ENCODE peak calls at places on chromosomes 5 and 9, in seven cellular contexts. One of them, this sample, is unnamed.

GRCh38 chr5:75603421-75603820 is 7.8 kb upstream of the ANKDD1B start:
- DNase-seq in spleen: no peak
- DNase-seq in A549: no peak
- DNase-seq in naive thymus-derived CD4-positive, alpha-beta T cell: no peak
- DNase-seq in lower lobe of right lung: no peak
- DNase-seq in ovary: no peak
- DNase-seq in PC-3: no peak
- DNase-seq in this sample: no peak

GRCh38 chr9:95089916-95090791 is 227.4 kb downstream of the FANCC start:
- DNase-seq in spleen: peak
- DNase-seq in A549: peak
- DNase-seq in naive thymus-derived CD4-positive, alpha-beta T cell: no peak
- DNase-seq in lower lobe of right lung: no peak
- DNase-seq in ovary: peak
- DNase-seq in PC-3: no peak
- DNase-seq in this sample: no peak

GRCh38 chr5:71830626-71831539 is 111.8 kb downstream of the CARTPT start:
- DNase-seq in spleen: no peak
- DNase-seq in A549: peak
- DNase-seq in naive thymus-derived CD4-positive, alpha-beta T cell: no peak
- DNase-seq in lower lobe of right lung: peak
- DNase-seq in ovary: peak
- DNase-seq in PC-3: peak
- DNase-seq in this sample: no peak

GRCh38 chr5:135313405-135313804 is 85.6 kb downstream of the MACROH2A1 start:
- DNase-seq in spleen: no peak
- DNase-seq in A549: no peak
- DNase-seq in naive thymus-derived CD4-positive, alpha-beta T cell: no peak
- DNase-seq in lower lobe of right lung: no peak
- DNase-seq in ovary: no peak
- DNase-seq in PC-3: no peak
- DNase-seq in this sample: peak

GRCh38 chr5:135694016-135694415 is 115.2 kb upstream of the CXCL14 start:
- DNase-seq in spleen: no peak
- DNase-seq in A549: no peak
- DNase-seq in naive thymus-derived CD4-positive, alpha-beta T cell: no peak
- DNase-seq in lower lobe of right lung: no peak
- DNase-seq in ovary: no peak
- DNase-seq in PC-3: no peak
- DNase-seq in this sample: no peak

GRCh38 chr5:93636850-93637249 is 53.8 kb downstream of the NR2F1 start:
- DNase-seq in spleen: no peak
- DNase-seq in A549: no peak
- DNase-seq in naive thymus-derived CD4-positive, alpha-beta T cell: no peak
- DNase-seq in lower lobe of right lung: no peak
- DNase-seq in ovary: no peak
- DNase-seq in PC-3: no peak
- DNase-seq in this sample: no peak

GRCh38 chr5:174412374-174412773 is 312.0 kb upstream of the MSX2 start:
- DNase-seq in spleen: no peak
- DNase-seq in A549: no peak
- DNase-seq in naive thymus-derived CD4-positive, alpha-beta T cell: no peak
- DNase-seq in lower lobe of right lung: no peak
- DNase-seq in ovary: no peak
- DNase-seq in PC-3: no peak
- DNase-seq in this sample: no peak

GRCh38 chr9:99244300-99245260 is 22.5 kb downstream of the SEC61B start:
- DNase-seq in spleen: no peak
- DNase-seq in A549: no peak
- DNase-seq in naive thymus-derived CD4-positive, alpha-beta T cell: no peak
- DNase-seq in lower lobe of right lung: no peak
- DNase-seq in ovary: no peak
- DNase-seq in PC-3: no peak
- DNase-seq in this sample: no peak

GRCh38 chr5:65774346-65774745 is 52.3 kb downstream of the NLN start:
- DNase-seq in spleen: no peak
- DNase-seq in A549: no peak
- DNase-seq in naive thymus-derived CD4-positive, alpha-beta T cell: no peak
- DNase-seq in lower lobe of right lung: no peak
- DNase-seq in ovary: no peak
- DNase-seq in PC-3: peak
- DNase-seq in this sample: no peak

GRCh38 chr5:138890686-138891085 is 15.6 kb upstream of the LRRTM2 start:
- DNase-seq in spleen: no peak
- DNase-seq in A549: no peak
- DNase-seq in naive thymus-derived CD4-positive, alpha-beta T cell: no peak
- DNase-seq in lower lobe of right lung: no peak
- DNase-seq in ovary: no peak
- DNase-seq in PC-3: no peak
- DNase-seq in this sample: no peak

GRCh38 chr5:156541582-156541981 is 214.6 kb downstream of the SGCD start:
- DNase-seq in spleen: no peak
- DNase-seq in A549: no peak
- DNase-seq in naive thymus-derived CD4-positive, alpha-beta T cell: no peak
- DNase-seq in lower lobe of right lung: no peak
- DNase-seq in ovary: no peak
- DNase-seq in PC-3: no peak
- DNase-seq in this sample: no peak

GRCh38 chr9:19748278-19749126 is 40.3 kb downstream of the SLC24A2 start:
- DNase-seq in spleen: no peak
- DNase-seq in A549: peak
- DNase-seq in naive thymus-derived CD4-positive, alpha-beta T cell: no peak
- DNase-seq in lower lobe of right lung: no peak
- DNase-seq in ovary: no peak
- DNase-seq in PC-3: no peak
- DNase-seq in this sample: peak

GRCh38 chr5:143542798-143543144 is 139.3 kb upstream of the NR3C1 start:
- DNase-seq in spleen: no peak
- DNase-seq in A549: no peak
- DNase-seq in naive thymus-derived CD4-positive, alpha-beta T cell: no peak
- DNase-seq in lower lobe of right lung: no peak
- DNase-seq in ovary: no peak
- DNase-seq in PC-3: no peak
- DNase-seq in this sample: no peak

GRCh38 chr9:131361202-131361833 is 32.6 kb upstream of the PRRC2B start:
- DNase-seq in spleen: peak
- DNase-seq in A549: peak
- DNase-seq in naive thymus-derived CD4-positive, alpha-beta T cell: peak
- DNase-seq in lower lobe of right lung: peak
- DNase-seq in ovary: peak
- DNase-seq in PC-3: no peak
- DNase-seq in this sample: peak

GRCh38 chr9:134666801-134667200 is 25.2 kb downstream of the COL5A1 start:
- DNase-seq in spleen: no peak
- DNase-seq in A549: no peak
- DNase-seq in naive thymus-derived CD4-positive, alpha-beta T cell: no peak
- DNase-seq in lower lobe of right lung: no peak
- DNase-seq in ovary: no peak
- DNase-seq in PC-3: peak
- DNase-seq in this sample: no peak

GRCh38 chr5:147688965-147689364 is 93.6 kb downstream of the JAKMIP2 start:
- DNase-seq in spleen: no peak
- DNase-seq in A549: no peak
- DNase-seq in naive thymus-derived CD4-positive, alpha-beta T cell: no peak
- DNase-seq in lower lobe of right lung: no peak
- DNase-seq in ovary: peak
- DNase-seq in PC-3: no peak
- DNase-seq in this sample: no peak

GRCh38 chr5:14153071-14153864 is 10.1 kb downstream of the TRIO start:
- DNase-seq in spleen: no peak
- DNase-seq in A549: peak
- DNase-seq in naive thymus-derived CD4-positive, alpha-beta T cell: no peak
- DNase-seq in lower lobe of right lung: no peak
- DNase-seq in ovary: no peak
- DNase-seq in PC-3: no peak
- DNase-seq in this sample: no peak

GRCh38 chr5:68015933-68016332 is 199.6 kb upstream of the PIK3R1 start:
- DNase-seq in spleen: no peak
- DNase-seq in A549: no peak
- DNase-seq in naive thymus-derived CD4-positive, alpha-beta T cell: no peak
- DNase-seq in lower lobe of right lung: no peak
- DNase-seq in ovary: no peak
- DNase-seq in PC-3: no peak
- DNase-seq in this sample: no peak

GRCh38 chr5:18797241-18797640 is 1163.0 kb downstream of the TAF11L14 start:
- DNase-seq in spleen: no peak
- DNase-seq in A549: no peak
- DNase-seq in naive thymus-derived CD4-positive, alpha-beta T cell: no peak
- DNase-seq in lower lobe of right lung: no peak
- DNase-seq in ovary: no peak
- DNase-seq in PC-3: no peak
- DNase-seq in this sample: no peak

GRCh38 chr5:142046191-142046590 is 33.4 kb upstream of the GNPDA1 start:
- DNase-seq in spleen: no peak
- DNase-seq in A549: no peak
- DNase-seq in naive thymus-derived CD4-positive, alpha-beta T cell: no peak
- DNase-seq in lower lobe of right lung: no peak
- DNase-seq in ovary: no peak
- DNase-seq in PC-3: no peak
- DNase-seq in this sample: no peak

GRCh38 chr9:76561887-76562286 is 102.9 kb downstream of the GCNT1 start:
- DNase-seq in spleen: no peak
- DNase-seq in A549: no peak
- DNase-seq in naive thymus-derived CD4-positive, alpha-beta T cell: no peak
- DNase-seq in lower lobe of right lung: no peak
- DNase-seq in ovary: no peak
- DNase-seq in PC-3: no peak
- DNase-seq in this sample: no peak

GRCh38 chr9:10130061-10130675 is 482.6 kb downstream of the PTPRD start:
- DNase-seq in spleen: no peak
- DNase-seq in A549: no peak
- DNase-seq in naive thymus-derived CD4-positive, alpha-beta T cell: no peak
- DNase-seq in lower lobe of right lung: no peak
- DNase-seq in ovary: no peak
- DNase-seq in PC-3: no peak
- DNase-seq in this sample: no peak

GRCh38 chr9:8868632-8869031 is 1069.1 kb upstream of the DMAC1 start:
- DNase-seq in spleen: no peak
- DNase-seq in A549: no peak
- DNase-seq in naive thymus-derived CD4-positive, alpha-beta T cell: no peak
- DNase-seq in lower lobe of right lung: no peak
- DNase-seq in ovary: no peak
- DNase-seq in PC-3: no peak
- DNase-seq in this sample: no peak

GRCh38 chr9:69420611-69421270 is 95.7 kb downstream of the ENTREP1 start:
- DNase-seq in spleen: no peak
- DNase-seq in A549: no peak
- DNase-seq in naive thymus-derived CD4-positive, alpha-beta T cell: no peak
- DNase-seq in lower lobe of right lung: no peak
- DNase-seq in ovary: no peak
- DNase-seq in PC-3: peak
- DNase-seq in this sample: no peak

GRCh38 chr5:101590384-101590783 is 687.3 kb upstream of the ST8SIA4 start:
- DNase-seq in spleen: no peak
- DNase-seq in A549: no peak
- DNase-seq in naive thymus-derived CD4-positive, alpha-beta T cell: no peak
- DNase-seq in lower lobe of right lung: no peak
- DNase-seq in ovary: no peak
- DNase-seq in PC-3: peak
- DNase-seq in this sample: peak

GRCh38 chr5:68139601-68140441 is 75.7 kb upstream of the PIK3R1 start:
- DNase-seq in spleen: no peak
- DNase-seq in A549: no peak
- DNase-seq in naive thymus-derived CD4-positive, alpha-beta T cell: no peak
- DNase-seq in lower lobe of right lung: no peak
- DNase-seq in ovary: no peak
- DNase-seq in PC-3: no peak
- DNase-seq in this sample: no peak

GRCh38 chr5:158634713-158635112 is 465.0 kb downstream of the EBF1 start:
- DNase-seq in spleen: no peak
- DNase-seq in A549: no peak
- DNase-seq in naive thymus-derived CD4-positive, alpha-beta T cell: no peak
- DNase-seq in lower lobe of right lung: no peak
- DNase-seq in ovary: no peak
- DNase-seq in PC-3: no peak
- DNase-seq in this sample: no peak
- H3K27ac ChIP-seq in spleen: no peak
- H3K27ac ChIP-seq in A549: no peak
- H3K27ac ChIP-seq in naive thymus-derived CD4-positive, alpha-beta T cell: no peak
- H3K27ac ChIP-seq in lower lobe of right lung: no peak
- H3K27ac ChIP-seq in ovary: no peak
- H3K27ac ChIP-seq in PC-3: no peak
- H3K27ac ChIP-seq in this sample: no peak

GRCh38 chr9:21560281-21560745 is 78.2 kb upstream of the IFNE start:
- DNase-seq in spleen: no peak
- DNase-seq in A549: no peak
- DNase-seq in naive thymus-derived CD4-positive, alpha-beta T cell: no peak
- DNase-seq in lower lobe of right lung: no peak
- DNase-seq in ovary: no peak
- DNase-seq in PC-3: no peak
- DNase-seq in this sample: no peak
- H3K27ac ChIP-seq in spleen: no peak
- H3K27ac ChIP-seq in A549: peak
- H3K27ac ChIP-seq in naive thymus-derived CD4-positive, alpha-beta T cell: no peak
- H3K27ac ChIP-seq in lower lobe of right lung: no peak
- H3K27ac ChIP-seq in ovary: no peak
- H3K27ac ChIP-seq in PC-3: peak
- H3K27ac ChIP-seq in this sample: no peak

DNA sequence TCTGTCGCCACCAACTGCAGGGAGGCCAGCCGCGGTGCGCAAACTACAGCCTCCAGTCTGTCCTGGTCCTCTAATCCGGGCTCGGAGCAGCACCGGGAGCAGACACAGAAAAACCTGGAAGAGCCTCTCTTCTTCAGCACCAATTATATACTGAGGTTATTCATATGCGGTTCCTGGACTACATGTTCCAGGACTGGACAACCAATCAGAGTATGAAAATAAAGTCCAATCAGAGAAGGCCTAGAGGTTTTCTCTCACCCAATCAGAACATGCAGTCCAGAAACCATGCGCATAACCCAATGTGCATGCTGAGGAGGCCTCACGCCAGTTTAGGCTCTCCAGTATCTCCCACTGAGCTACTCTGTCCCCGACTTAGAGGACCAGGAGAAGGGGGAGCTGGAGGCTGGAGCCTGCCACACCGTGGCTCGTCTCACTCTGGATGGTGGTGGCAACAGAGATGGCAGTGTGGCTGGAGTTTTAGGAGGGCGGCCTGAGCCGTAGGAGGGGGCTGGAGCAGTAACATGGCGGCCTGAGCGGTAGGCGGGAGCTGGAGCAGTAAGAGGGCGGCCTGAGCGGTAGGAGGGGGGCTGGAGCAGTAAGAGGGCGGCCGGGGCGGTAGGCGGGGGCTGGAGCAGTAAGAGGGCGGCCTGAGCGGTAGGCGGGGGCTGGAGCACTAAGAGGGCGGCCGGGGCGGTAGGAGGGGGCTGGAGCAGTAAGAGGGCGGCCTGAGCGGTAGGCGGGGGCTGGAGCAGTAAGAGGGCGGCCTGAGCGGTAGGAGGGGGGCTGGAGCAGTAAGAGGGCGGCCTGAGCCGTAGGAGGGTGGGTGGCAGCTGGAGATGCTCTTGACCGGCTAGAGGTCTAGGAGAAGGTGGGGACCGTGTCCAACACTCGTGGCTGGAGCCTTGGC is 20.4 kb upstream of the TRIM52 start:
- DNase-seq in spleen: peak
- DNase-seq in A549: no peak
- DNase-seq in naive thymus-derived CD4-positive, alpha-beta T cell: no peak
- DNase-seq in lower lobe of right lung: no peak
- DNase-seq in ovary: no peak
- DNase-seq in PC-3: no peak
- DNase-seq in this sample: no peak
- H3K27ac ChIP-seq in spleen: no peak
- H3K27ac ChIP-seq in A549: no peak
- H3K27ac ChIP-seq in naive thymus-derived CD4-positive, alpha-beta T cell: no peak
- H3K27ac ChIP-seq in lower lobe of right lung: no peak
- H3K27ac ChIP-seq in ovary: no peak
- H3K27ac ChIP-seq in PC-3: no peak
- H3K27ac ChIP-seq in this sample: no peak

GRCh38 chr9:4780651-4781050 is 12.1 kb upstream of the RCL1 start:
- DNase-seq in spleen: no peak
- DNase-seq in A549: no peak
- DNase-seq in naive thymus-derived CD4-positive, alpha-beta T cell: no peak
- DNase-seq in lower lobe of right lung: no peak
- DNase-seq in ovary: no peak
- DNase-seq in PC-3: no peak
- DNase-seq in this sample: no peak
- H3K27ac ChIP-seq in spleen: no peak
- H3K27ac ChIP-seq in A549: no peak
- H3K27ac ChIP-seq in naive thymus-derived CD4-positive, alpha-beta T cell: no peak
- H3K27ac ChIP-seq in lower lobe of right lung: no peak
- H3K27ac ChIP-seq in ovary: no peak
- H3K27ac ChIP-seq in PC-3: no peak
- H3K27ac ChIP-seq in this sample: no peak

This sample was measured in DND-41.